ENCODE peak calls at places on chromosomes 11 and 22, in six cellular contexts. One of them, this sample, is unnamed.

GRCh38 chr22:38609371-38609770 is 39.4 kb upstream of the DMC1 start:
- DNase-seq in NCI-H774: no peak
- DNase-seq in stimulated activated CD4-positive, alpha-beta T cell treated with anti-CD3 and anti-CD28 coated beads, TNF-alpha, amount 100 ng/mL, for 4 hours: no peak
- DNase-seq in AG08395: no peak
- DNase-seq in effector memory CD8-positive, alpha-beta T cell: no peak
- DNase-seq in activated T-cell treated with anti-CD3 and anti-CD28 coated beads for 1 hour: no peak
- DNase-seq in this sample: no peak

GRCh38 chr22:46195487-46196165 is 45.3 kb downstream of the PPARA start:
- DNase-seq in NCI-H774: peak
- DNase-seq in stimulated activated CD4-positive, alpha-beta T cell treated with anti-CD3 and anti-CD28 coated beads, TNF-alpha, amount 100 ng/mL, for 4 hours: no peak
- DNase-seq in AG08395: no peak
- DNase-seq in effector memory CD8-positive, alpha-beta T cell: no peak
- DNase-seq in activated T-cell treated with anti-CD3 and anti-CD28 coated beads for 1 hour: no peak
- DNase-seq in this sample: no peak

GRCh38 chr11:24406389-24406788 is 90.5 kb upstream of the LUZP2 start:
- DNase-seq in NCI-H774: no peak
- DNase-seq in stimulated activated CD4-positive, alpha-beta T cell treated with anti-CD3 and anti-CD28 coated beads, TNF-alpha, amount 100 ng/mL, for 4 hours: no peak
- DNase-seq in AG08395: no peak
- DNase-seq in effector memory CD8-positive, alpha-beta T cell: no peak
- DNase-seq in activated T-cell treated with anti-CD3 and anti-CD28 coated beads for 1 hour: no peak
- DNase-seq in this sample: peak

GRCh38 chr22:28341001-28341400 is 338.6 kb downstream of the TTC28 start:
- DNase-seq in NCI-H774: no peak
- DNase-seq in stimulated activated CD4-positive, alpha-beta T cell treated with anti-CD3 and anti-CD28 coated beads, TNF-alpha, amount 100 ng/mL, for 4 hours: no peak
- DNase-seq in AG08395: peak
- DNase-seq in effector memory CD8-positive, alpha-beta T cell: no peak
- DNase-seq in activated T-cell treated with anti-CD3 and anti-CD28 coated beads for 1 hour: no peak
- DNase-seq in this sample: no peak

GRCh38 chr22:37420656-37421467 is 6.4 kb downstream of the ELFN2 start:
- DNase-seq in NCI-H774: no peak
- DNase-seq in stimulated activated CD4-positive, alpha-beta T cell treated with anti-CD3 and anti-CD28 coated beads, TNF-alpha, amount 100 ng/mL, for 4 hours: no peak
- DNase-seq in AG08395: no peak
- DNase-seq in effector memory CD8-positive, alpha-beta T cell: no peak
- DNase-seq in activated T-cell treated with anti-CD3 and anti-CD28 coated beads for 1 hour: no peak
- DNase-seq in this sample: no peak

GRCh38 chr22:35705141-35705540 is 12.5 kb upstream of the APOL5 start:
- DNase-seq in NCI-H774: no peak
- DNase-seq in stimulated activated CD4-positive, alpha-beta T cell treated with anti-CD3 and anti-CD28 coated beads, TNF-alpha, amount 100 ng/mL, for 4 hours: no peak
- DNase-seq in AG08395: peak
- DNase-seq in effector memory CD8-positive, alpha-beta T cell: no peak
- DNase-seq in activated T-cell treated with anti-CD3 and anti-CD28 coated beads for 1 hour: no peak
- DNase-seq in this sample: no peak

GRCh38 chr11:63683133-63683991 is 2.1 kb downstream of the RTN3 start:
- DNase-seq in NCI-H774: no peak
- DNase-seq in stimulated activated CD4-positive, alpha-beta T cell treated with anti-CD3 and anti-CD28 coated beads, TNF-alpha, amount 100 ng/mL, for 4 hours: no peak
- DNase-seq in AG08395: peak
- DNase-seq in effector memory CD8-positive, alpha-beta T cell: no peak
- DNase-seq in activated T-cell treated with anti-CD3 and anti-CD28 coated beads for 1 hour: no peak
- DNase-seq in this sample: no peak

GRCh38 chr11:102396708-102397563 is 49.9 kb downstream of the BIRC2 start:
- DNase-seq in NCI-H774: no peak
- DNase-seq in stimulated activated CD4-positive, alpha-beta T cell treated with anti-CD3 and anti-CD28 coated beads, TNF-alpha, amount 100 ng/mL, for 4 hours: no peak
- DNase-seq in AG08395: no peak
- DNase-seq in effector memory CD8-positive, alpha-beta T cell: no peak
- DNase-seq in activated T-cell treated with anti-CD3 and anti-CD28 coated beads for 1 hour: no peak
- DNase-seq in this sample: no peak

GRCh38 chr11:65625628-65626342 is 10.2 kb downstream of the PCNX3 start:
- DNase-seq in NCI-H774: no peak
- DNase-seq in stimulated activated CD4-positive, alpha-beta T cell treated with anti-CD3 and anti-CD28 coated beads, TNF-alpha, amount 100 ng/mL, for 4 hours: no peak
- DNase-seq in AG08395: peak
- DNase-seq in effector memory CD8-positive, alpha-beta T cell: peak
- DNase-seq in activated T-cell treated with anti-CD3 and anti-CD28 coated beads for 1 hour: peak
- DNase-seq in this sample: peak

GRCh38 chr11:86247608-86248007 is 3.1 kb downstream of the EED start:
- DNase-seq in NCI-H774: no peak
- DNase-seq in stimulated activated CD4-positive, alpha-beta T cell treated with anti-CD3 and anti-CD28 coated beads, TNF-alpha, amount 100 ng/mL, for 4 hours: no peak
- DNase-seq in AG08395: no peak
- DNase-seq in effector memory CD8-positive, alpha-beta T cell: no peak
- DNase-seq in activated T-cell treated with anti-CD3 and anti-CD28 coated beads for 1 hour: no peak
- DNase-seq in this sample: no peak

GRCh38 chr11:92314499-92314898 is 89.9 kb downstream of the FAT3 start:
- DNase-seq in NCI-H774: no peak
- DNase-seq in stimulated activated CD4-positive, alpha-beta T cell treated with anti-CD3 and anti-CD28 coated beads, TNF-alpha, amount 100 ng/mL, for 4 hours: no peak
- DNase-seq in AG08395: peak
- DNase-seq in effector memory CD8-positive, alpha-beta T cell: no peak
- DNase-seq in activated T-cell treated with anti-CD3 and anti-CD28 coated beads for 1 hour: no peak
- DNase-seq in this sample: no peak

GRCh38 chr22:46862418-46863324 is 100.2 kb downstream of the TBC1D22A start:
- DNase-seq in NCI-H774: no peak
- DNase-seq in stimulated activated CD4-positive, alpha-beta T cell treated with anti-CD3 and anti-CD28 coated beads, TNF-alpha, amount 100 ng/mL, for 4 hours: no peak
- DNase-seq in AG08395: no peak
- DNase-seq in effector memory CD8-positive, alpha-beta T cell: no peak
- DNase-seq in activated T-cell treated with anti-CD3 and anti-CD28 coated beads for 1 hour: no peak
- DNase-seq in this sample: peak

GRCh38 chr22:39453765-39454378 is 2.9 kb upstream of the MGAT3 start:
- DNase-seq in NCI-H774: no peak
- DNase-seq in stimulated activated CD4-positive, alpha-beta T cell treated with anti-CD3 and anti-CD28 coated beads, TNF-alpha, amount 100 ng/mL, for 4 hours: no peak
- DNase-seq in AG08395: no peak
- DNase-seq in effector memory CD8-positive, alpha-beta T cell: no peak
- DNase-seq in activated T-cell treated with anti-CD3 and anti-CD28 coated beads for 1 hour: no peak
- DNase-seq in this sample: peak

GRCh38 chr22:28112548-28113043 is 193.5 kb upstream of the PITPNB start:
- DNase-seq in NCI-H774: no peak
- DNase-seq in stimulated activated CD4-positive, alpha-beta T cell treated with anti-CD3 and anti-CD28 coated beads, TNF-alpha, amount 100 ng/mL, for 4 hours: no peak
- DNase-seq in AG08395: peak
- DNase-seq in effector memory CD8-positive, alpha-beta T cell: no peak
- DNase-seq in activated T-cell treated with anti-CD3 and anti-CD28 coated beads for 1 hour: no peak
- DNase-seq in this sample: peak

This sample was measured in endodermal cell.